ENCODE peak calls at places on chromosomes 2 and 18, in seven cellular contexts. One of them, this sample, is unnamed.

GRCh38 chr2:36192978-36193377 is 162.6 kb upstream of the CRIM1 start:
- DNase-seq in endodermal cell: no peak
- DNase-seq in neural progenitor cell: no peak
- DNase-seq in OCI-LY7: no peak
- DNase-seq in transverse colon: no peak
- DNase-seq in H9: no peak
- DNase-seq in Panc1: no peak
- DNase-seq in this sample: no peak

GRCh38 chr2:43611987-43612894 is 16.4 kb upstream of the THADA start:
- DNase-seq in endodermal cell: peak; percentile 90
- DNase-seq in neural progenitor cell: peak; percentile 78
- DNase-seq in OCI-LY7: peak; percentile 73
- DNase-seq in transverse colon: peak; percentile 73
- DNase-seq in H9: peak; percentile 70
- DNase-seq in Panc1: peak; percentile 64
- DNase-seq in this sample: no peak

GRCh38 chr2:88177556-88177955 is 7.4 kb downstream of the THNSL2 start:
- DNase-seq in endodermal cell: no peak
- DNase-seq in neural progenitor cell: no peak
- DNase-seq in OCI-LY7: no peak
- DNase-seq in transverse colon: no peak
- DNase-seq in H9: no peak
- DNase-seq in Panc1: no peak
- DNase-seq in this sample: no peak

GRCh38 chr2:104473568-104473967 is 380.3 kb upstream of the POU3F3 start:
- DNase-seq in endodermal cell: no peak
- DNase-seq in neural progenitor cell: peak; percentile 33
- DNase-seq in OCI-LY7: no peak
- DNase-seq in transverse colon: no peak
- DNase-seq in H9: no peak
- DNase-seq in Panc1: no peak
- DNase-seq in this sample: no peak

GRCh38 chr2:230230087-230230486 is 4.6 kb downstream of the SP140 start:
- DNase-seq in endodermal cell: peak; percentile 64
- DNase-seq in neural progenitor cell: no peak
- DNase-seq in OCI-LY7: no peak
- DNase-seq in transverse colon: no peak
- DNase-seq in H9: peak; percentile 64
- DNase-seq in Panc1: no peak
- DNase-seq in this sample: peak; percentile 24

GRCh38 chr2:208224802-208225201 is 30.1 kb downstream of the IDH1 start:
- DNase-seq in endodermal cell: no peak
- DNase-seq in neural progenitor cell: no peak
- DNase-seq in OCI-LY7: no peak
- DNase-seq in transverse colon: no peak
- DNase-seq in H9: no peak
- DNase-seq in Panc1: no peak
- DNase-seq in this sample: peak; percentile 42

GRCh38 chr2:63163231-63163845 is 112.7 kb downstream of the OTX1 start:
- DNase-seq in endodermal cell: no peak
- DNase-seq in neural progenitor cell: no peak
- DNase-seq in OCI-LY7: no peak
- DNase-seq in transverse colon: no peak
- DNase-seq in H9: no peak
- DNase-seq in Panc1: no peak
- DNase-seq in this sample: no peak

GRCh38 chr2:85694052-85695025 is at the start of gene GNLY:
- DNase-seq in endodermal cell: no peak
- DNase-seq in neural progenitor cell: no peak
- DNase-seq in OCI-LY7: no peak
- DNase-seq in transverse colon: no peak
- DNase-seq in H9: no peak
- DNase-seq in Panc1: no peak
- DNase-seq in this sample: no peak

GRCh38 chr2:168030862-168031624 is 216.4 kb downstream of the STK39 start:
- DNase-seq in endodermal cell: no peak
- DNase-seq in neural progenitor cell: no peak
- DNase-seq in OCI-LY7: no peak
- DNase-seq in transverse colon: no peak
- DNase-seq in H9: no peak
- DNase-seq in Panc1: no peak
- DNase-seq in this sample: no peak

GRCh38 chr2:15800489-15801329 is 139.6 kb upstream of the MYCN start:
- DNase-seq in endodermal cell: peak; percentile 78
- DNase-seq in neural progenitor cell: peak; percentile 29
- DNase-seq in OCI-LY7: no peak
- DNase-seq in transverse colon: no peak
- DNase-seq in H9: peak; percentile 59
- DNase-seq in Panc1: no peak
- DNase-seq in this sample: no peak

GRCh38 chr18:49151482-49151881 is 200.7 kb upstream of the SMAD7 start:
- DNase-seq in endodermal cell: no peak
- DNase-seq in neural progenitor cell: no peak
- DNase-seq in OCI-LY7: no peak
- DNase-seq in transverse colon: no peak
- DNase-seq in H9: no peak
- DNase-seq in Panc1: no peak
- DNase-seq in this sample: no peak
- H3K9me3 ChIP-seq in endodermal cell: peaks cover 5% of the 10 kb centered on the region
- H3K9me3 ChIP-seq in neural progenitor cell: no peaks in the 10 kb centered on the region
- H3K9me3 ChIP-seq in OCI-LY7: peaks cover 4% of the 10 kb centered on the region
- H3K9me3 ChIP-seq in transverse colon: no peaks in the 10 kb centered on the region
- H3K9me3 ChIP-seq in H9: no peaks in the 10 kb centered on the region
- H3K9me3 ChIP-seq in Panc1: no peaks in the 10 kb centered on the region
- H3K9me3 ChIP-seq in this sample: peaks cover 4% of the 10 kb centered on the region

GRCh38 chr2:89833780-89834117 is 1142.3 kb downstream of the RPIA start:
- DNase-seq in endodermal cell: no peak
- DNase-seq in neural progenitor cell: no peak
- DNase-seq in OCI-LY7: no peak
- DNase-seq in transverse colon: no peak
- DNase-seq in H9: no peak
- DNase-seq in Panc1: no peak
- DNase-seq in this sample: no peak
- H3K9me3 ChIP-seq in endodermal cell: no peaks in the 10 kb centered on the region
- H3K9me3 ChIP-seq in neural progenitor cell: peaks cover 7% of the 10 kb centered on the region
- H3K9me3 ChIP-seq in OCI-LY7: no peaks in the 10 kb centered on the region
- H3K9me3 ChIP-seq in transverse colon: peaks cover 21% of the 10 kb centered on the region
- H3K9me3 ChIP-seq in H9: no peaks in the 10 kb centered on the region
- H3K9me3 ChIP-seq in Panc1: no peaks in the 10 kb centered on the region
- H3K9me3 ChIP-seq in this sample: peaks cover 30% of the 10 kb centered on the region

DNA sequence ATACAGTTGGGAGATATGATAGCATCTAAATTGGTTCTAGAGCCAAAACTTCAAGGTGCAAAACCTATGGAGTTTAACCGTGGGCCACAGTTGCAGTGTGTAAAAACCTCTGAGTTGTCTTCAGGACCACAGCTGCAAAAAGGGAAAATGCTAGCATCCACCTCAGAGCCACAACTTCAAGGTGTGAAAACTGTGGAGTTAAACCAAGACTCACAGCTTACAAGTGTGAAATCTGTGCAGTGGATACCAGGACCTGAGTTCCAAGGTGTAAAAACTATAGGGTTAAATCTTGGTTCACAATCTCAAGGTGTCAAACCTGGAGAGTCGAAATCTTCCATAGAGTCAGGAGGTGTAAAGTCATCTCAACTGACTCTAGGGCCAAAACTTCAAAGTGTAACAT is 10.4 kb upstream of the ZNF512 start:
- DNase-seq in endodermal cell: no peak
- DNase-seq in neural progenitor cell: no peak
- DNase-seq in OCI-LY7: no peak
- DNase-seq in transverse colon: no peak
- DNase-seq in H9: no peak
- DNase-seq in Panc1: no peak
- DNase-seq in this sample: no peak
- H3K9me3 ChIP-seq in endodermal cell: peaks cover 15% of the 10 kb centered on the region
- H3K9me3 ChIP-seq in neural progenitor cell: no peaks in the 10 kb centered on the region
- H3K9me3 ChIP-seq in OCI-LY7: no peaks in the 10 kb centered on the region
- H3K9me3 ChIP-seq in transverse colon: peaks cover 20% of the 10 kb centered on the region
- H3K9me3 ChIP-seq in H9: peaks cover 7% of the 10 kb centered on the region
- H3K9me3 ChIP-seq in Panc1: peaks cover 19% of the 10 kb centered on the region
- H3K9me3 ChIP-seq in this sample: no peaks in the 10 kb centered on the region

GRCh38 chr2:20624884-20625485 is 25.9 kb downstream of the HS1BP3 start:
- DNase-seq in endodermal cell: no peak
- DNase-seq in neural progenitor cell: no peak
- DNase-seq in OCI-LY7: no peak
- DNase-seq in transverse colon: no peak
- DNase-seq in H9: no peak
- DNase-seq in Panc1: no peak
- DNase-seq in this sample: no peak
- H3K9me3 ChIP-seq in endodermal cell: no peaks in the 10 kb centered on the region
- H3K9me3 ChIP-seq in neural progenitor cell: no peaks in the 10 kb centered on the region
- H3K9me3 ChIP-seq in OCI-LY7: no peaks in the 10 kb centered on the region
- H3K9me3 ChIP-seq in transverse colon: no peaks in the 10 kb centered on the region
- H3K9me3 ChIP-seq in H9: no peaks in the 10 kb centered on the region
- H3K9me3 ChIP-seq in Panc1: no peaks in the 10 kb centered on the region
- H3K9me3 ChIP-seq in this sample: no peaks in the 10 kb centered on the region